ENCODE peak calls at places on chromosomes 13 and 19, in nine cellular contexts. M is heart left ventricle, V is astrocyte, S is breast epithelium, E is A549, G is aorta, K is brain microvascular endothelial cell, I is IMR-90, T is caudate nucleus. F is an unnamed sample.

GRCh38 chr19:1363599-1363998 is 20.1 kb upstream of the NDUFS7 start:
- DNase-seq in I (no peak), M (no peak), V (no peak), G (no peak), S (no peak), K (no peak), T (no peak), E (no peak), F (no peak)

GRCh38 chr19:48342841-48343540 is 17.6 kb downstream of the EMP3 start:
- DNase-seq in E (peak), S (no peak), K (peak), G (no peak), V (peak), M (no peak), T (no peak), I (peak), F (no peak)

GRCh38 chr13:27171830-27172494 is 351 bp upstream of the USP12 start:
- DNase-seq in I (peak), T (no peak), V (peak), E (peak), K (peak), S (peak), G (peak), M (peak), F (peak)

GRCh38 chr13:69970521-69970920 is 137.1 kb upstream of the ATXN8OS start:
- DNase-seq in K (peak), T (no peak), G (no peak), M (no peak), V (peak), E (peak), I (no peak), S (no peak), F (no peak)

GRCh38 chr13:33194820-33195692 is 90.5 kb downstream of the STARD13 start:
- DNase-seq in T (no peak), E (peak), M (no peak), G (no peak), V (peak), I (peak), K (peak), S (no peak), F (peak)

GRCh38 chr13:112451512-112452379 is 75.6 kb downstream of the SPACA7 start:
- DNase-seq in I (no peak), E (no peak), K (no peak), V (no peak), G (no peak), T (no peak), M (no peak), S (no peak), F (no peak)

GRCh38 chr13:40452038-40452666 is 214.3 kb downstream of the FOXO1 start:
- DNase-seq in G (no peak), T (no peak), I (no peak), K (no peak), M (no peak), V (no peak), S (no peak), E (no peak), F (no peak)

GRCh38 chr13:99686157-99686572 is 184.9 kb downstream of the TM9SF2 start:
- DNase-seq in G (no peak), V (peak), S (no peak), K (peak), E (peak), I (peak), T (no peak), M (peak), F (no peak)

GRCh38 chr13:93344048-93344447 is 117.4 kb downstream of the GPC6 start:
- DNase-seq in T (no peak), I (no peak), K (no peak), E (no peak), G (no peak), M (no peak), V (no peak), S (no peak), F (no peak)

GRCh38 chr13:38099751-38100150 is 230.2 kb upstream of the TRPC4 start:
- DNase-seq in K (no peak), T (no peak), I (no peak), M (no peak), V (no peak), E (no peak), G (no peak), S (no peak), F (no peak)

DNA sequence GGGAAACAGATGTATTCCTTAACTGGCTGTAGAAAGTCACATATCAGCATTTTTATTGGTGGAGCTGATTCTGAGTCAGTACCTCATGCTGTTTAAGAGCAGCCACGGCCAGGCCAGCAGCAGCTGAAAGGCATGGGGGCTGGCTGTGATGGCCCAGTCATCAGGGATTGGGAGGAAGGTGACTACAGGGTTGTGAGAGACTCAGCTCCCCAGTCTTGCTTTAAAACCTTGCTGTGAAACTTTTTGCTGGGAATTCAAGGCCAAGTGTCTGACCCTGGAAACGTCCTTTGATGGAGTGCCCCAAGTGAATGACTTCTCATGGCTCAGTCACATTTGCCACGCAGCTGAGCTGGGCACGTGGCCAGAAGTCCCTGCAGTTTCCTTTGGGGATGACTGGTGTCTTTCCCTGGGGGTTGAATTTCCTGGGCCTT is 39.1 kb upstream of the RNF113B start:
- DNase-seq in I (peak), G (peak), S (no peak), K (peak), V (peak), T (no peak), M (peak), E (peak), F (no peak)
- H3K27ac ChIP-seq in I (peak), G (no peak), S (peak), K (peak), V (peak), T (no peak), M (no peak), E (peak), F (no peak)

GRCh38 chr19:20103091-20103501 is 25.3 kb downstream of the ZNF90 start:
- DNase-seq in T (no peak), E (no peak), I (no peak), V (no peak), M (no peak), K (no peak), S (no peak), G (no peak), F (no peak)
- H3K27ac ChIP-seq in T (no peak), E (no peak), I (no peak), V (no peak), M (no peak), K (no peak), S (no peak), G (no peak), F (no peak)

GRCh38 chr19:15445227-15445605 is 4.5 kb downstream of the WIZ start:
- DNase-seq in S (no peak), T (no peak), M (no peak), G (no peak), K (no peak), E (no peak), V (no peak), I (no peak), F (no peak)
- H3K27ac ChIP-seq in S (no peak), T (no peak), M (peak), G (peak), K (no peak), E (no peak), V (no peak), I (no peak), F (no peak)

GRCh38 chr19:5131866-5132561 is 163.1 kb downstream of the KDM4B start:
- DNase-seq in T (no peak), K (no peak), I (no peak), M (no peak), E (no peak), V (no peak), S (peak), G (no peak), F (no peak)

GRCh38 chr19:5129691-5130090 is 160.8 kb downstream of the KDM4B start:
- DNase-seq in V (no peak), S (no peak), I (no peak), M (no peak), K (no peak), T (no peak), E (no peak), G (no peak), F (no peak)

GRCh38 chr19:5130371-5131030 is 161.6 kb downstream of the KDM4B start:
- DNase-seq in K (no peak), I (no peak), G (no peak), T (no peak), M (no peak), V (no peak), S (no peak), E (no peak), F (no peak)

GRCh38 chr19:5132698-5133651 is 164.1 kb downstream of the KDM4B start:
- DNase-seq in T (no peak), K (no peak), M (no peak), S (no peak), G (no peak), I (no peak), E (no peak), V (no peak), F (no peak)

DNA sequence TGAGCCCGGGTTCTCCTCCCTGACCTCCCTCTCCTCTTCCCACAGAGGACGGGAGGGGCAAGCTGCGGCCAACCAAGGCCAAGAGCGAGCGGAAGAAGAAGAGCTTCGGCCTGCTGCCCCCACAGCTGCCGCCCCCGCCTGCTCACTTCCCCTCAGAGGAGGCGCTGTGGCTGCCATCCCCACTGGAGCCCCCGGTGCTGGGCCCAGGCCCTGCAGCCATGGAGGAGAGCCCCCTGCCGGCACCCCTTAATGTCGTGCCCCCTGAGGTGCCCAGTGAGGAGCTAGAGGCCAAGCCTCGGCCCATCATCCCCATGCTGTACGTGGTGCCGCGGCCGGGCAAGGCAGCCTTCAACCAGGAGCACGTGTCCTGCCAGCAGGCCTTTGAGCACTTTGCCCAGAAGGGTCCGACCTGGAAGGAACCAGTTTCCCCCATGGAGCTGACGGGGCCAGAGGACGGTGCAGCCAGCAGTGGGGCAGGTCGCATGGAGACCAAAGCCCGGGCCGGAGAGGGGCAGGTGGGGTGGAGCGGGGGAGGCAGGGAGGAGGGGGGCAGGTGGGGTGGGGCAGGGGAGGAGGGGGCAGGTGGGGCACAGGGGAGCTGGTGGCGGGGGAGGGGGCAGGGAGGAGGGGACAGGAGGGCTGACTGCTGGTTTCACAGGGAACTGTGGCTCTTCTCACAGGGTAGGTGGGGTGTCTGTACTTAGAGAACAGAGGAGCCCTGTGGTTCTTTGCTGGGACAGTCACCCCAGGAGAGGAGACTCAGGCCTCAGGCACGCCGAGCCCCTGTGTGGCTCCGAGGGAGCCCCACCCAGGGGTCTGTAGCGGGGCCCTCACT is 162.3 kb downstream of the KDM4B start:
- DNase-seq in T (no peak), G (no peak), S (no peak), I (no peak), V (no peak), M (no peak), E (no peak), K (no peak), F (no peak)
- H3K27ac ChIP-seq in T (no peak), G (no peak), S (peak), I (no peak), V (no peak), M (no peak), E (peak), K (no peak), F (no peak)

GRCh38 chr13:44396963-44397580 is 23.4 kb downstream of the SERP2 start:
- DNase-seq in E (no peak), K (peak), M (no peak), V (peak), S (no peak), T (no peak), G (peak), I (peak), F (peak)
- H3K27ac ChIP-seq in E (no peak), K (peak), M (peak), V (no peak), S (peak), T (no peak), G (no peak), I (no peak), F (peak)

F was measured in uterus.